ENCODE peak calls at places on chromosome 22, in nine cellular contexts. H, Z, E, C, X, J, S, F and N are unnamed samples. For H3K36me3, the result is how much of the 10 kb centered on the place peaks cover.

GRCh38 chr22:50304528-50305392 is 2.7 kb downstream of the PLXNB2 start:
- DNase-seq in H (peak), Z (peak), E (peak), C (no peak), X (peak), J (peak), S (no peak), F (peak), N (no peak)

GRCh38 chr22:28015056-28015445 is 96.0 kb upstream of the PITPNB start:
- DNase-seq in H (peak), Z (no peak), E (no peak), C (no peak), X (no peak), J (no peak), S (no peak), F (peak), N (no peak)

GRCh38 chr22:37089451-37089850 is 20.1 kb downstream of the TMPRSS6 start:
- DNase-seq in H (no peak), Z (no peak), E (no peak), C (no peak), X (no peak), J (no peak), S (no peak), F (peak), N (no peak)

GRCh38 chr22:41983516-41983915 is 14.3 kb downstream of the SEPTIN3 start:
- DNase-seq in H (no peak), Z (no peak), E (no peak), C (no peak), X (no peak), J (no peak), S (no peak), F (no peak), N (peak)

GRCh38 chr22:43498856-43499253 is 87.0 kb downstream of the MPPED1 start:
- DNase-seq in H (no peak), Z (no peak), E (no peak), C (no peak), X (no peak), J (no peak), S (no peak), F (no peak), N (no peak)

GRCh38 chr22:36981247-36981775 is 37.9 kb downstream of the TST start:
- DNase-seq in H (no peak), Z (no peak), E (no peak), C (no peak), X (no peak), J (no peak), S (no peak), F (no peak), N (no peak)

GRCh38 chr22:31040542-31041398 is 40.3 kb upstream of the SMTN start:
- DNase-seq in H (no peak), Z (no peak), E (no peak), C (no peak), X (no peak), J (no peak), S (no peak), F (no peak), N (no peak)

GRCh38 chr22:27149886-27150529 is 492.6 kb downstream of the MIAT start:
- DNase-seq in H (no peak), Z (no peak), E (no peak), C (no peak), X (no peak), J (no peak), S (no peak), F (no peak), N (no peak)

GRCh38 chr22:42562282-42562681 is 8.5 kb downstream of the SERHL2 start:
- DNase-seq in H (no peak), Z (no peak), E (no peak), C (no peak), X (peak), J (no peak), S (no peak), F (no peak), N (no peak)

GRCh38 chr22:30362632-30363281 is 6.0 kb downstream of the CCDC157 start:
- DNase-seq in H (no peak), Z (no peak), E (no peak), C (no peak), X (no peak), J (no peak), S (no peak), F (no peak), N (no peak)

GRCh38 chr22:47884200-47884599 is 1121.8 kb downstream of the TBC1D22A start:
- DNase-seq in H (no peak), Z (no peak), E (no peak), C (no peak), X (no peak), J (no peak), S (no peak), F (no peak), N (no peak)

GRCh38 chr22:22558071-22558971 is 744 bp downstream of the PRAME start:
- DNase-seq in H (no peak), Z (no peak), E (no peak), C (peak), X (no peak), J (no peak), S (no peak), F (no peak), N (no peak)
- H3K4me3 ChIP-seq in H (no peak), Z (no peak), E (peak), C (peak), X (no peak), J (no peak), S (peak), F (no peak), N (no peak)

GRCh38 chr22:29190915-29191314 is 14.8 kb upstream of the EMID1 start:
- DNase-seq in H (peak), Z (no peak), E (no peak), C (no peak), X (no peak), J (no peak), S (no peak), F (no peak), N (no peak)
- H3K36me3 ChIP-seq in H (under half), Z (under half), E (under half), C (under half), X (under half), J (under half), S (under half), F (under half), N (under half)

GRCh38 chr22:38144025-38144405 is 33.5 kb upstream of the BAIAP2L2 start:
- DNase-seq in H (peak), Z (no peak), E (peak), C (peak), X (no peak), J (no peak), S (no peak), F (no peak), N (no peak)
- TF ChIP-seq CTCF in H (no peak), Z (no peak), E (peak), C (no peak), X (no peak), J (no peak), S (no peak), F (no peak), N (no peak)

GRCh38 chr22:46830001-46830715 is 67.7 kb downstream of the TBC1D22A start:
- DNase-seq in H (peak), Z (peak), E (peak), C (peak), X (no peak), J (peak), S (no peak), F (no peak), N (no peak)

GRCh38 chr22:46830841-46831240 is 68.4 kb downstream of the TBC1D22A start:
- DNase-seq in H (no peak), Z (no peak), E (peak), C (no peak), X (no peak), J (no peak), S (no peak), F (no peak), N (no peak)

GRCh38 chr22:46833228-46833627 is 70.8 kb downstream of the TBC1D22A start:
- DNase-seq in H (no peak), Z (no peak), E (no peak), C (no peak), X (no peak), J (no peak), S (no peak), F (no peak), N (no peak)

GRCh38 chr22:46835693-46836092 is 73.2 kb downstream of the TBC1D22A start:
- DNase-seq in H (no peak), Z (no peak), E (no peak), C (no peak), X (no peak), J (no peak), S (no peak), F (no peak), N (no peak)

DNA sequence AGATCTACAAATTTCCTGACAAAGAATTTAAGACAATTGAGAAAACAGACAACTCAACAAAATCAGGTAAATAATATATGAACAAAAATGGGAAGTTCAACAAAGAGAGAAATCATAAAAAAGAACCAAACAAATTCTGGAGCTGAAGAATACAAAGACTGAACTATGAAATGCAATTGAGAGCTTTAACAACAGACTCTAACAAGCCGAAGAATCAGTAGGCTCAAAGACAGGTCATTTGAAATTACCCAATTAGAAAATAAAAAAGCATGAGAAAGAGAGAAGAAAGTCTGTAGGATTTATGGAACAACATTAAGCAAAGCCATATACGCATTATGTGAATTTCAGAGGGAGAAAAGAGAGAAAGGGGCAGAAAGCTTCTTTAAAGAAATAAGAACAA is 72.8 kb downstream of the TBC1D22A start:
- DNase-seq in H (no peak), Z (no peak), E (no peak), C (no peak), X (no peak), J (no peak), S (no peak), F (no peak), N (no peak)
- H3K4me3 ChIP-seq in H (no peak), Z (no peak), E (no peak), C (no peak), X (no peak), J (no peak), S (no peak), F (no peak), N (no peak)

DNA sequence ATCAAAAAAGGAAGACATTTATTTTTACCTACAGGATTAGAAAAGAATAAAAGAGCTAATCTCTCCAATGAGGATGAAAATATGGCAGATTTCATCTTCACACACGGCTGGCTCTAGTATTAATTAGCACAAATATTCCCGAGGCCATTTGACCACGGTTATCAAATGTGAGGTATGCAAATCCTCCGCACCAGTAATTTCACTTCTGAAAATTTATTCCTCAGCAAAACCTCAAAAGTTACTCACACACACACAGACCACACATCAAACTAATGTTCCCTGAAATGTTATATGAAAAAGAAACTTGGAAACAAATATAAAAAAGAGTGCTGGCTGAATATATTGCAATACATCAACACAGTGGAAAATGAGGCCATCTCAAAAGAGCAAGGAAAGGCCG is 32.8 kb downstream of the CELSR1 start:
- DNase-seq in H (no peak), Z (no peak), E (no peak), C (no peak), X (no peak), J (no peak), S (no peak), F (no peak), N (no peak)
- H3K36me3 ChIP-seq in H (under half), Z (under half), E (under half), C (under half), X (under half), J (under half), S (under half), F (under half), N (under half)

DNA sequence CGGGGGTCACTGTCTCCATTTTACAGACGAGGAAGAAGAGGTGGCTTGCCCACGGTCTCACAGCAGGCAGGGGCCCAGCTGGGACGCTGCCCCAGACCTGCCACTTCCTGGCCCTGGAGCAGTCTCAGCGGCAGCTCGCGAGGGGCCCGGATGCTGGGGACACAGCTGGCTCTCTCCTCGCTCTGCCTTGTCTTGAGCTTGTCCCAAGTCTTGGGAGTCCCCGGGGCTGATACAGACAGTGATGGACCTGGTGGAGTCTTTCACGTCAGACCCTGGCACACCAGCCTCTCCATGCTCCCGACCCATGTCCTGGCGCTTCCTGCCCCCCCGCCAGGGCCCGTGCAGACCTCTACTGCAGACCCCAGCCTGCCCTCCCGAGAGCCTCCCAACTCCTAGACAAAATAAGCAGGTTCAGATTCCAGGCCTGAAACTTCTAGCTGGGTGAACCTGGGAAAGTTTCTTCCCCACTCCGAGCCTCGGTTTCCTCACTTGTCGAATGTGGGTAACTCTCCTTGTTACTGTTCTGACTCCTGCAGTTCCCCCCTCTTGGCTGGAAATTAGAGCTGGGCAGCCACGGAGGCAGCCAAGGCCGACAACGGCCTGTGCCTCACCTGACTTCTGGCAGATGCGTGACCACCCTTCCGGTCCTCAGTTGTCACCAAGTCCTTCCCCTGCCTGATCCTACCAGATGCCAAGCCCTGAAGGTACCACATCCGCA is 145.4 kb downstream of the CACNA1I start:
- DNase-seq in H (peak), Z (no peak), E (no peak), C (no peak), X (no peak), J (no peak), S (no peak), F (peak), N (no peak)
- TF ChIP-seq CTCF in H (no peak), Z (no peak), E (no peak), C (no peak), X (no peak), J (no peak), S (no peak), F (no peak), N (no peak)

GRCh38 chr22:24414523-24414922 is 12.9 kb upstream of the ADORA2A start:
- DNase-seq in H (no peak), Z (no peak), E (no peak), C (peak), X (no peak), J (no peak), S (no peak), F (no peak), N (no peak)

GRCh38 chr22:24413726-24414385 is 13.5 kb upstream of the ADORA2A start:
- DNase-seq in H (no peak), Z (no peak), E (no peak), C (peak), X (no peak), J (no peak), S (no peak), F (no peak), N (no peak)

GRCh38 chr22:24412274-24412673 is 15.1 kb upstream of the ADORA2A start:
- DNase-seq in H (no peak), Z (no peak), E (no peak), C (no peak), X (no peak), J (no peak), S (no peak), F (no peak), N (no peak)

GRCh38 chr22:24411256-24412004 is 16.0 kb upstream of the ADORA2A start:
- DNase-seq in H (peak), Z (no peak), E (no peak), C (peak), X (no peak), J (no peak), S (no peak), F (no peak), N (no peak)

GRCh38 chr22:24413271-24413670 is 14.1 kb upstream of the ADORA2A start:
- DNase-seq in H (no peak), Z (no peak), E (no peak), C (peak), X (no peak), J (no peak), S (no peak), F (no peak), N (no peak)
- H3K4me3 ChIP-seq in H (no peak), Z (no peak), E (no peak), C (no peak), X (no peak), J (no peak), S (no peak), F (no peak), N (no peak)

GRCh38 chr22:21771631-21771976 is 36.0 kb upstream of the YPEL1 start:
- DNase-seq in H (no peak), Z (no peak), E (no peak), C (no peak), X (no peak), J (no peak), S (no peak), F (no peak), N (no peak)
- H3K36me3 ChIP-seq in H (under half), Z (under half), E (under half), C (under half), X (under half), J (under half), S (under half), F (half or more), N (under half)

GRCh38 chr22:25777870-25778269 is 35.9 kb downstream of the MYO18B start:
- DNase-seq in H (no peak), Z (peak), E (peak), C (peak), X (peak), J (no peak), S (no peak), F (no peak), N (no peak)
- TF ChIP-seq CTCF in H (no peak), Z (peak), E (peak), C (peak), X (no peak), J (peak), S (peak), F (peak), N (peak)

GRCh38 chr22:19845369-19845722 is 9.3 kb downstream of the GNB1L start:
- DNase-seq in H (no peak), Z (no peak), E (no peak), C (peak), X (no peak), J (no peak), S (no peak), F (no peak), N (no peak)
- H3K4me3 ChIP-seq in H (no peak), Z (no peak), E (no peak), C (no peak), X (no peak), J (no peak), S (no peak), F (no peak), N (no peak)